ENCODE peak calls at places on chromosome 19, in ten cellular contexts. O is upper lobe of right lung, C is stomach, R is fibroblast of the aortic adventitia, P is esophagus squamous epithelium, J is sigmoid colon, Z is tibial nerve, E is neural crest cell, X is B cell, Q is AG09309. K is an unnamed sample.

GRCh38 chr19:46618670-46619231 is 6.1 kb downstream of the PTGIR start:
- DNase-seq in O (no peak), C (peak), R (peak), P (no peak), J (no peak), Z (no peak), E (no peak), X (peak), Q (no peak), K (no peak)

GRCh38 chr19:5595745-5596144 is 26.8 kb downstream of the SAFB2 start:
- DNase-seq in O (no peak), C (no peak), R (no peak), P (no peak), J (no peak), Z (no peak), E (no peak), X (no peak), Q (no peak), K (no peak)

GRCh38 chr19:5073153-5073844 is 104.4 kb downstream of the KDM4B start:
- DNase-seq in O (no peak), C (no peak), R (no peak), P (no peak), J (no peak), Z (no peak), E (no peak), X (no peak), Q (no peak), K (no peak)

GRCh38 chr19:46192990-46193650 is 36.4 kb upstream of the IGFL1 start:
- DNase-seq in O (no peak), C (no peak), R (peak), P (no peak), J (no peak), Z (no peak), E (no peak), X (peak), Q (peak), K (no peak)

GRCh38 chr19:16470911-16471811 is 609 bp downstream of the EPS15L1 start:
- DNase-seq in O (no peak), C (no peak), R (peak), P (no peak), J (no peak), Z (no peak), E (peak), X (no peak), Q (no peak), K (peak)

GRCh38 chr19:41426952-41427646 is at the start of gene B3GNT8:
- DNase-seq in O (peak), C (peak), R (peak), P (peak), J (peak), Z (peak), E (peak), X (no peak), Q (no peak), K (peak)

GRCh38 chr19:23762884-23763711 is 4.4 kb upstream of the ZNF681 start:
- DNase-seq in O (peak), C (peak), R (peak), P (peak), J (peak), Z (peak), E (peak), X (peak), Q (no peak), K (peak)

GRCh38 chr19:46357846-46358583 is 11.1 kb downstream of the PPP5C start:
- DNase-seq in O (no peak), C (no peak), R (peak), P (no peak), J (peak), Z (no peak), E (no peak), X (no peak), Q (no peak), K (no peak)

GRCh38 chr19:4097501-4097900 is 26.4 kb downstream of the MAP2K2 start:
- DNase-seq in O (no peak), C (no peak), R (no peak), P (no peak), J (no peak), Z (peak), E (no peak), X (no peak), Q (no peak), K (no peak)

GRCh38 chr19:12952488-12953455 is 4.3 kb downstream of the GADD45GIP1 start:
- DNase-seq in O (no peak), C (no peak), R (peak), P (no peak), J (no peak), Z (no peak), E (no peak), X (no peak), Q (no peak), K (no peak)

GRCh38 chr19:39401549-39402416 is 4.9 kb upstream of the ZFP36 start:
- DNase-seq in O (peak), C (peak), R (peak), P (no peak), J (peak), Z (no peak), E (no peak), X (peak), Q (no peak), K (peak)

GRCh38 chr19:29098863-29099481 is 114.0 kb downstream of the UQCRFS1 start:
- DNase-seq in O (peak), C (peak), R (peak), P (no peak), J (peak), Z (peak), E (no peak), X (no peak), Q (peak), K (no peak)

GRCh38 chr19:55613396-55613795 is 7.9 kb downstream of the ZNF865 start:
- DNase-seq in O (no peak), C (no peak), R (no peak), P (no peak), J (no peak), Z (no peak), E (no peak), X (no peak), Q (no peak), K (no peak)

GRCh38 chr19:6772866-6773322 is 386 bp downstream of the VAV1 start:
- DNase-seq in O (no peak), C (no peak), R (no peak), P (no peak), J (no peak), Z (no peak), E (no peak), X (no peak), Q (no peak), K (no peak)

GRCh38 chr19:53254451-53255341 is at the start of gene ZNF677:
- DNase-seq in O (peak), C (peak), R (peak), P (peak), J (peak), Z (peak), E (peak), X (peak), Q (peak), K (peak)

GRCh38 chr19:29858000-29858596 is 46.3 kb downstream of the CCNE1 start:
- DNase-seq in O (peak), C (peak), R (no peak), P (no peak), J (peak), Z (no peak), E (no peak), X (no peak), Q (no peak), K (peak)

GRCh38 chr19:37869766-37870340 is 36.5 kb downstream of the WDR87 start:
- DNase-seq in O (no peak), C (no peak), R (no peak), P (no peak), J (no peak), Z (no peak), E (no peak), X (no peak), Q (no peak), K (no peak)

GRCh38 chr19:10855879-10856522 is 7.8 kb downstream of the C19orf38 start:
- DNase-seq in O (no peak), C (no peak), R (no peak), P (no peak), J (no peak), Z (no peak), E (no peak), X (no peak), Q (no peak), K (no peak)

GRCh38 chr19:2567580-2567979 is 91.7 kb downstream of the GADD45B start:
- DNase-seq in O (peak), C (no peak), R (no peak), P (no peak), J (peak), Z (no peak), E (no peak), X (peak), Q (no peak), K (no peak)

GRCh38 chr19:10719466-10719961 is 1.6 kb downstream of the DNM2 start:
- DNase-seq in O (no peak), C (no peak), R (no peak), P (no peak), J (no peak), Z (no peak), E (no peak), X (no peak), Q (no peak), K (no peak)

GRCh38 chr19:6890421-6890913 is 3.1 kb downstream of the ADGRE1 start:
- DNase-seq in O (no peak), C (no peak), R (no peak), P (no peak), J (no peak), Z (no peak), E (no peak), X (no peak), Q (no peak), K (no peak)

GRCh38 chr19:31548941-31549340 is 199.7 kb upstream of the TSHZ3 start:
- DNase-seq in O (no peak), C (no peak), R (peak), P (no peak), J (peak), Z (no peak), E (no peak), X (no peak), Q (no peak), K (no peak)

GRCh38 chr19:364496-365287 is 20.1 kb upstream of the MIER2 start:
- DNase-seq in O (peak), C (no peak), R (no peak), P (no peak), J (no peak), Z (no peak), E (no peak), X (no peak), Q (no peak), K (no peak)

GRCh38 chr19:11673608-11674041 is 65.1 kb downstream of the ZNF823 start:
- DNase-seq in O (peak), C (peak), R (peak), P (no peak), J (peak), Z (no peak), E (peak), X (no peak), Q (peak), K (peak)

GRCh38 chr19:29480507-29480906 is 45.3 kb upstream of the VSTM2B start:
- DNase-seq in O (no peak), C (no peak), R (no peak), P (no peak), J (no peak), Z (no peak), E (no peak), X (no peak), Q (no peak), K (no peak)

GRCh38 chr19:17692566-17692965 is 4.4 kb upstream of the UNC13A start:
- DNase-seq in O (no peak), C (no peak), R (no peak), P (no peak), J (no peak), Z (no peak), E (no peak), X (no peak), Q (no peak), K (no peak)

GRCh38 chr19:39832341-39833083 is 1.4 kb downstream of the DYRK1B start:
- DNase-seq in O (no peak), C (no peak), R (no peak), P (no peak), J (no peak), Z (no peak), E (no peak), X (no peak), Q (no peak), K (no peak)

GRCh38 chr19:47069795-47070194 is 21.4 kb upstream of the TMEM160 start:
- DNase-seq in O (no peak), C (no peak), R (no peak), P (no peak), J (no peak), Z (no peak), E (no peak), X (no peak), Q (no peak), K (no peak)

DNA sequence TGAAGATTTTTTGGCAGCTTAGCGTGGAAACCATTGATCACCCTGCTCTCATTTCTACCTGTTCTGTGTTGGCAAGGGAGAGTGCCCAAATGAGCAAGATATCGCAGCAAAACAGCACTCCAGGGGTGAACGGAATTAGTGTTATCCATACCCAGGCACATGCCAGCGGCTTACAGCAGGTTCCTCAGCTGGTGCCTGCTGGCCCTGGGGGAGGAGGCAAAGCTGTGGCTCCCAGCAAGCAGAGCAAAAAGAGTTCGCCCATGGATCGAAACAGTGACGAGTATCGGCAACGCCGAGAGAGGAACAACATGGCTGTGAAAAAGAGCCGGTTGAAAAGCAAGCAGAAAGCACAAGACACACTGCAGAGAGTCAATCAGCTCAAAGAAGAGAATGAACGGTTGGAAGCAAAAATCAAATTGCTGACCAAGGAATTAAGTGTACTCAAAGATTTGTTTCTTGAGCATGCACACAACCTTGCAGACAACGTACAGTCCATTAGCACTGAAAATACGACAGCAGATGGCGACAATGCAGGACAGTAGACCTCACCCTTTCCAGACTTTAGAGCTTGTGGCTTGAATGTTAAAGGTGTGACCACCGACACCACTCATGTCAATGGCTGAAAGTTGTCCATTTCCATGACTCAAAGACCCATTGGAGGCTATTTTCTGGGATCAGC is 5.8 kb downstream of the CEBPG start:
- DNase-seq in O (no peak), C (no peak), R (no peak), P (no peak), J (no peak), Z (no peak), E (no peak), X (no peak), Q (no peak), K (no peak)
- TF ChIP-seq CTCF in O (no peak), C (no peak), R (no peak), P (no peak), J (no peak), Z (no peak), E (no peak), X (no peak), Q (no peak), K (no peak)

DNA sequence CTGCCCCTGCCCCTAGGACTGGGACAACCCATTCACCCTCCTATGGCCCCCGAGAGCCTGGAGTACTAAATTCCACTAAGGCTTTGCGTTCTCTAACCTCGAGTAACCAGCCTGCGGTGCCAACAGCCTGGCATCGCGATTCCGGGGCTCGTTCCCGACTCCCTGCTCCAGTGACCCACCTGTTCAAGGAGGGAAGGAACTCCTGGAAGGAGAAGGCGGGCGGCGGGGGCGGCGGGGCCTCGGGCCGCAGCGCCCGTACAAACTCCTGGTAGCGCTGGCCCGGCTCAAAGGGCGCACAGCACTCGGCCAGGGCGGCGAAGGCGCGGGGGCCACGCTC is 6.3 kb downstream of the GMIP start:
- DNase-seq in O (no peak), C (no peak), R (no peak), P (no peak), J (no peak), Z (no peak), E (no peak), X (no peak), Q (no peak), K (no peak)
- TF ChIP-seq CTCF in O (no peak), C (no peak), R (no peak), P (no peak), J (no peak), Z (no peak), E (no peak), X (no peak), Q (no peak), K (no peak)

GRCh38 chr19:48539503-48540096 is 12.4 kb upstream of the SULT2B1 start:
- DNase-seq in O (no peak), C (peak), R (peak), P (no peak), J (peak), Z (no peak), E (no peak), X (no peak), Q (no peak), K (no peak)
- TF ChIP-seq CTCF in O (no peak), C (no peak), R (no peak), P (no peak), J (no peak), Z (no peak), E (no peak), X (no peak), Q (no peak), K (no peak)

GRCh38 chr19:18771328-18772242 is 19.5 kb downstream of the COMP start:
- DNase-seq in O (no peak), C (no peak), R (no peak), P (no peak), J (no peak), Z (no peak), E (no peak), X (no peak), Q (no peak), K (peak)
- TF ChIP-seq CTCF in O (peak), C (no peak), R (no peak), P (no peak), J (no peak), Z (no peak), E (peak), X (no peak), Q (peak), K (no peak)

GRCh38 chr19:1408300-1409203 is 1.2 kb downstream of the DAZAP1 start:
- DNase-seq in O (peak), C (peak), R (peak), P (no peak), J (peak), Z (no peak), E (peak), X (peak), Q (no peak), K (peak)
- TF ChIP-seq CTCF in O (no peak), C (no peak), R (no peak), P (no peak), J (no peak), Z (no peak), E (no peak), X (no peak), Q (no peak), K (no peak)

GRCh38 chr19:48933382-48933932 is at the start of gene DHDH:
- DNase-seq in O (peak), C (peak), R (peak), P (no peak), J (peak), Z (no peak), E (peak), X (peak), Q (no peak), K (peak)
- TF ChIP-seq CTCF in O (no peak), C (no peak), R (no peak), P (no peak), J (no peak), Z (no peak), E (no peak), X (no peak), Q (no peak), K (no peak)

DNA sequence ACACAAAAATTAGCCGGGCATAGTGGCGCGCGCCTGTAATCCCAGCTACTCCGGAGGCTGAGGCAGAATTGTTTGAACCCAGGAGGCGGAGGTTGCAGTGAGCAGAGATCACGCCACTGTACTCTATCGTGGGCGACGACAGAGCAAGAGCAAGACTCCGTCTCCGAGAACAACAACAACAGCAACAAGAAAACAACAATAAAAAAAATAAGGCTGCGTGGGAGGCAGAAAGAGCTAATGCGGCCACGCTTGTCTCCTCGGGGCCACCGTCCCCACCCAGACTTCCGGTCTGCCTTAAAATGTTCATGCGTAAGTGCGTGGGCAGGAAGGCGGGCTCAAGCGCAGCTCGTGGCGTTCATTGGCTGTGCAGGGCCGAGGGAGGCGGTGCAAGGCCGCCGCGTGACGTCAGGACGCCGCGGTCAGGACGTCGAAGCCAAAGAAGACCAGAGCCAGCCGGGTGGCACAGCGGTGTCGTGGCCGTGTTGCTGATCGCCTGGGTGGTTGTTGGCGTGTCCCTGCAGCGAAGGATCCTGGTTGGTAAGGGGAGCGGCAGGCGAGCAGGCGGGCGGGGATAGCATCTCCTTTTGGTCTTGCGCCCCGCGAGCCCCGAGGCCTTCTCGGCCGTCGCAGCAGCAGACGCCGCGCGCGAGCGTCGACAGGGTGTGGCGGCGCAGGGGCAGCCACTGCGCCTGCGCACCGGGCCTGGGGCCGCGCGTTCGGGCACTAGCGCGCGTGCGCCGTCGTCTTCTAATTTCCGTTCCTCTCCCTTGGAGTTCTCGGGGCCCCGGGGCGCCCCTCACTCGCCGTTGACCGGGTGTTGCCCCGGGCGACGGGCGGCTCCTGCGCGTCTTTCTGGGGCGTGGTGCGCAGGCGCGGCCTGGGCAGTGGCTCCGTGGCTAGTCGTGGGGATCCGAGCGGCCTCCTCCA is at the start of gene LENG8:
- DNase-seq in O (peak), C (peak), R (peak), P (peak), J (peak), Z (peak), E (peak), X (peak), Q (peak), K (peak)
- TF ChIP-seq CTCF in O (no peak), C (no peak), R (no peak), P (no peak), J (no peak), Z (no peak), E (no peak), X (no peak), Q (no peak), K (no peak)

K was measured in GM20000.